ENCODE peak calls at places on chromosomes 6 and 20, in eight cellular contexts. S, E, I, Y, U, R, T and L are unnamed samples.

GRCh38 chr6:34519971-34520644 is 36.0 kb downstream of the SPDEF start:
- DNase-seq in S (no peak), I (no peak), U (no peak), E (no peak), R (no peak), T (no peak), Y (no peak), L (no peak)

GRCh38 chr6:159256128-159256527 is 86.9 kb downstream of the FNDC1 start:
- DNase-seq in T (no peak), U (no peak), Y (no peak), E (no peak), R (no peak), I (no peak), S (no peak), L (no peak)

GRCh38 chr6:69796081-69796626 is 656 bp downstream of the LMBRD1 start:
- DNase-seq in Y (peak; percentile 59), E (peak; percentile 50), S (peak; percentile 9), I (peak; percentile 22), T (peak; percentile 10), U (peak; percentile 23), R (peak; percentile 34), L (peak; percentile 48)

GRCh38 chr6:104887350-104887749 is 27.6 kb upstream of the HACE1 start:
- DNase-seq in I (peak; percentile 14), R (peak; percentile 60), Y (peak; percentile 43), E (peak; percentile 49), S (peak; percentile 12), T (no peak), U (peak; percentile 7), L (peak; percentile 22)

GRCh38 chr6:112983741-112984221 is 636.7 kb downstream of the RFPL4B start:
- DNase-seq in U (peak; percentile 25), E (peak; percentile 23), I (no peak), T (no peak), R (peak; percentile 15), S (peak; percentile 25), Y (no peak), L (peak; percentile 29)

GRCh38 chr6:35220711-35221110 is 7.0 kb downstream of the SCUBE3 start:
- DNase-seq in Y (no peak), T (peak; percentile 29), R (no peak), E (no peak), I (no peak), U (no peak), S (no peak), L (no peak)

GRCh38 chr20:32538526-32538918 is 46.6 kb downstream of the NOL4L start:
- DNase-seq in T (no peak), R (no peak), Y (no peak), S (no peak), I (no peak), E (peak; percentile 26), U (no peak), L (peak; percentile 52)

GRCh38 chr20:45017859-45018258 is 51.5 kb downstream of the STK4 start:
- DNase-seq in I (no peak), T (no peak), E (no peak), S (peak; percentile 87), R (no peak), Y (peak; percentile 66), U (no peak), L (no peak)

GRCh38 chr20:9829835-9830234 is 9.0 kb downstream of the PAK5 start:
- DNase-seq in U (no peak), I (no peak), T (no peak), Y (no peak), S (no peak), E (no peak), R (no peak), L (no peak)

GRCh38 chr20:61185841-61186601 is 66.0 kb upstream of the CDH4 start:
- DNase-seq in I (peak; percentile 14), E (peak; percentile 88), Y (peak; percentile 98), U (peak; percentile 85), R (peak; percentile 71), S (peak; percentile 97), T (no peak), L (peak; percentile 96)

GRCh38 chr6:13431861-13432465 is 55.4 kb downstream of the GFOD1 start:
- DNase-seq in Y (peak; percentile 65), U (peak; percentile 7), I (no peak), E (peak; percentile 53), S (peak; percentile 30), T (no peak), R (no peak), L (peak; percentile 51)

GRCh38 chr20:62643521-62644043 is 1.3 kb downstream of the SLCO4A1 start:
- DNase-seq in U (no peak), E (no peak), R (no peak), T (no peak), S (no peak), I (no peak), Y (no peak), L (no peak)

GRCh38 chr20:63320616-63321147 is 27.7 kb downstream of the COL20A1 start:
- DNase-seq in E (no peak), U (no peak), Y (no peak), I (no peak), R (no peak), T (no peak), S (no peak), L (no peak)

GRCh38 chr6:89655122-89655521 is 16.6 kb upstream of the LYRM2 start:
- DNase-seq in Y (peak; percentile 51), T (no peak), U (no peak), S (no peak), I (no peak), R (no peak), E (no peak), L (no peak)

GRCh38 chr20:30912006-30912660 is 345.3 kb upstream of the DEFB115 start:
- DNase-seq in E (peak; percentile 14), Y (no peak), S (peak; percentile 15), R (no peak), T (no peak), I (no peak), U (no peak), L (peak; percentile 7)

GRCh38 chr20:20710443-20710842 is 2.0 kb downstream of the RALGAPA2 start:
- DNase-seq in T (no peak), S (no peak), I (no peak), R (no peak), U (no peak), E (no peak), Y (no peak), L (no peak)

GRCh38 chr20:20712004-20712473 is 405 bp downstream of the RALGAPA2 start:
- DNase-seq in I (no peak), Y (no peak), T (peak; percentile 29), R (no peak), E (no peak), S (no peak), U (no peak), L (no peak)

GRCh38 chr20:20709858-20710257 is 2.6 kb downstream of the RALGAPA2 start:
- DNase-seq in R (no peak), T (no peak), I (no peak), U (no peak), S (no peak), E (no peak), Y (no peak), L (no peak)

GRCh38 chr20:20711413-20711812 is 1.0 kb downstream of the RALGAPA2 start:
- DNase-seq in R (no peak), Y (no peak), E (no peak), I (peak; percentile 47), U (no peak), S (no peak), T (no peak), L (no peak)

DNA sequence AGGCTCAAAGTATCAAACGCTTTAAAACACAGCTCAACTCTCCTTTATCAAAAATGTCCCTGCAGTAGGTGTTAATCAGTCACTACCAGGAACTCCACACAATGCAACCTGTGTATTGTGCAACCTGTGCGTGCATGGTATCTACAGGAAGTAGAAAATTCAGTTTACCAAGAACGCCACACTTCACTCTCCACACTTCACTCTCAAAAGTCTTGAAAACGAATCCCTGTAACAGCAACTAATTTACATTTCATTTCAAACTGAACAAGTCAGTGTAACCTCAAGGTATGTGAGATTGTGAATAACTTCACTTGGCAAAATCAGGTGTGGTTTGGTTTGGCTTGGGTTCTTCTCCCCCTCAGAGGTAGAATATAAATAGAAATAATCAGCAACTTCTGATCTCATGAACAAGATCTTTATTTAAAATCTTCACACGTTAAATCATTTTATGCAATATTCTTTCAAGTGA is 1.6 kb downstream of the RALGAPA2 start:
- DNase-seq in I (peak; percentile 93), Y (no peak), T (no peak), E (no peak), U (no peak), R (no peak), S (no peak), L (no peak)
- H3K4me3 ChIP-seq in I (peak overlapping the region; percentile 98), Y (no peak overlapping the region), T (no peak overlapping the region), E (no peak overlapping the region), U (no peak overlapping the region), R (peak overlapping the region; percentile 82), S (no peak overlapping the region), L (no peak overlapping the region)

GRCh38 chr6:110178626-110179405 is 654 bp downstream of the WASF1 start:
- DNase-seq in S (peak; percentile 64), I (peak; percentile 39), U (peak; percentile 73), Y (peak; percentile 62), E (peak; percentile 71), R (peak; percentile 89), T (peak; percentile 22), L (peak; percentile 72)
- TF ChIP-seq CTCF in S (peak; percentile 84), I (peak; percentile 19), U (peak; percentile 60), Y (peak; percentile 78), E (peak; percentile 87), R (peak; percentile 75), T (peak; percentile 63), L (peak; percentile 78)

DNA sequence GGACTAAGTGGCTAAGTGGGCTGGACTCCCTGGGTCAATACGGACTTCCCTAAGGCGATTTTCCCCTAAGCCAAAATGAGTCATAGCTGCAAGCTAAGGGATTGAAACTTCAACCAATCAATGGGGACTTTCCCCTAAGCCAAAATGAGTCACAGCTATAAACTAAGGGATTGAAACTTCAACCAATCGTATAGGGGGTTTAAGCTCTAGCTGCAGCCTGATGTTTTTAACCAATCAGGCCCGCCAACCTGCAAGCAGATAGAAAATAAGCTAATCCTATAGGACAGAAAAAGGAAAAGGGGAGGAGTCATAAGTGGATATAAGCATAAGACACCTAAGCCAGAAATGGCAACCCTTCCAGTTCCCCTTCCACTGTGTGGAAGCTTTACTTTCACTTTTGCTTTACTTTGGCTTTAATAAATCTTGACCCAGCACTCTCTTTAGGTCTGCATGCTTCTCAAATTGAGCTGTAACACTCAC is 655.0 kb upstream of the HS3ST5 start:
- DNase-seq in T (no peak), E (no peak), R (peak; percentile 2), Y (no peak), S (no peak), I (no peak), U (peak; percentile 14), L (no peak)
- H3K4me3 ChIP-seq in T (no peak overlapping the region), E (no peak overlapping the region), R (no peak overlapping the region), Y (no peak overlapping the region), S (no peak overlapping the region), I (no peak overlapping the region), U (no peak overlapping the region), L (no peak overlapping the region)

DNA sequence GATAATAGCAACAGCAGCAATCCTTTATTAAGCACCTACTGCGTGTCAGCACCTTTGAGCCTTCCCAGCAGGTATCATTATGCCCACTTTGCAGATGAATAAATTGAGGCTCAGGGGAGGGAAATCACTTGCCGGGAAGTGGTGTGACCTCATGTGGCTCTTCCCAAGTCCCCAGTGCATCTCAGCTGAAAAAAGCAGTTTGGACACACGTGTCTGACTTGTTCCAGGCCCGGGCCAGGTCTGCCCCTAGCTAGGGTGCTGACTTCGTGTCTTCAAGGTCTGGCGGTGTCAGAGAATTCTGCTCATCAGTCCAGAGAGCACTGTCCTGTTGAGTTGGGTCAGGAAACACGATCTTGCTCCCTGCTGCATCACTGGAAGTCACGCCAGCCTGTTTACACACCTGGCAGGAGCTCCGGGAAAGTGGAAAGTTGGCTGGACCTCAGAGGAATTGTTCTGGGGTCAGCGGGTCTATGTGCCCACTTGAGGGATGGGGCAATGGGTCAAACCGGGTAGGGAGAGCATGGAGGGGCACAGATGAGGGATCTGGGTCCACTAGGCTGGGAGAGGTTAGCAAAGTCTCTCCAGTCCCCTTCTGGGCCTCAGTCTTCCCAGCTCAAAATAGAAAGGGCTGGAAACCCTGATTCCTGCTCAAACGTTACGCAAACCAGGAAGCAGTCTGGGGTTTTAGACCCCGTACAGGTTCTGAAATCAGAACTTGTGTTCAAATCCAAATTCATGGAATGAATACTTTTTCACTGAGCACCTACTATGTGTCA is 10.5 kb downstream of the SLC13A3 start:
- DNase-seq in U (no peak), R (no peak), T (no peak), S (no peak), E (no peak), Y (no peak), I (no peak), L (no peak)
- TF ChIP-seq CTCF in U (no peak), R (no peak), T (no peak), S (no peak), E (no peak), Y (no peak), I (no peak), L (no peak)